ENCODE peak calls at places on chromosomes 3 and 15, in nine cellular contexts. D is uterus; V is psoas muscle; M is transverse colon; S is pancreas; C is lower lobe of right lung; Z is heart left ventricle; I is CD4-positive, alpha-beta memory T cell; W is SJSA1. H is an unnamed sample. For H3K4me1, the result is how much of the 10 kb centered on the place peaks cover.

GRCh38 chr3:121975702-121976302 is 46.2 kb downstream of the ILDR1 start:
- DNase-seq in D (no peak), V (no peak), M (no peak), S (no peak), C (no peak), Z (no peak), I (no peak), W (no peak), H (no peak)

GRCh38 chr15:89462198-89462912 is 34.0 kb downstream of the RHCG start:
- DNase-seq in D (no peak), V (no peak), M (no peak), S (peak), C (no peak), Z (no peak), I (no peak), W (no peak), H (no peak)

GRCh38 chr15:66617137-66618090 is 51.6 kb upstream of the LCTL start:
- DNase-seq in D (peak), V (peak), M (peak), S (peak), C (peak), Z (peak), I (no peak), W (peak), H (no peak)

GRCh38 chr3:109952924-109953323 is 615.6 kb upstream of the DPPA4 start:
- DNase-seq in D (no peak), V (no peak), M (no peak), S (no peak), C (no peak), Z (no peak), I (no peak), W (no peak), H (no peak)

GRCh38 chr15:39154776-39155175 is 426.1 kb upstream of the THBS1 start:
- DNase-seq in D (no peak), V (no peak), M (no peak), S (no peak), C (no peak), Z (no peak), I (no peak), W (no peak), H (no peak)

GRCh38 chr3:177333535-177334495 is 136.5 kb upstream of the TBL1XR1 start:
- DNase-seq in D (no peak), V (peak), M (no peak), S (no peak), C (peak), Z (peak), I (no peak), W (no peak), H (no peak)

GRCh38 chr3:127693336-127693843 is 20.6 kb downstream of the ABTB1 start:
- DNase-seq in D (no peak), V (peak), M (no peak), S (no peak), C (peak), Z (no peak), I (no peak), W (no peak), H (no peak)

GRCh38 chr3:20064796-20065564 is 24.7 kb downstream of the KAT2B start:
- DNase-seq in D (no peak), V (no peak), M (no peak), S (no peak), C (no peak), Z (no peak), I (no peak), W (no peak), H (no peak)

GRCh38 chr15:51281368-51281967 is 56.9 kb downstream of the CYP19A1 start:
- DNase-seq in D (no peak), V (peak), M (peak), S (peak), C (peak), Z (peak), I (no peak), W (peak), H (no peak)

GRCh38 chr3:53230041-53230621 is 25.7 kb downstream of the TKT start:
- DNase-seq in D (no peak), V (no peak), M (no peak), S (no peak), C (peak), Z (no peak), I (no peak), W (no peak), H (no peak)

GRCh38 chr3:196666001-196666867 is 26.7 kb downstream of the NRROS start:
- DNase-seq in D (no peak), V (no peak), M (no peak), S (no peak), C (no peak), Z (no peak), I (no peak), W (peak), H (no peak)

GRCh38 chr15:31977812-31978662 is 52.3 kb upstream of the CHRNA7 start:
- DNase-seq in D (peak), V (no peak), M (peak), S (peak), C (no peak), Z (peak), I (peak), W (peak), H (peak)

GRCh38 chr3:25589104-25589782 is 75.5 kb downstream of the TOP2B start:
- DNase-seq in D (no peak), V (no peak), M (no peak), S (no peak), C (no peak), Z (no peak), I (no peak), W (no peak), H (no peak)

GRCh38 chr3:177144922-177145321 is 52.4 kb downstream of the TBL1XR1 start:
- DNase-seq in D (no peak), V (no peak), M (no peak), S (no peak), C (no peak), Z (no peak), I (peak), W (no peak), H (no peak)

GRCh38 chr15:89016549-89017041 is 71.7 kb upstream of the ABHD2 start:
- DNase-seq in D (peak), V (peak), M (no peak), S (no peak), C (no peak), Z (peak), I (no peak), W (no peak), H (no peak)

GRCh38 chr15:45662375-45662774 is 27.5 kb downstream of the SQOR start:
- DNase-seq in D (no peak), V (no peak), M (no peak), S (no peak), C (no peak), Z (no peak), I (no peak), W (no peak), H (no peak)

GRCh38 chr3:76585794-76586392 is 454.0 kb upstream of the ROBO2 start:
- DNase-seq in D (no peak), V (no peak), M (no peak), S (no peak), C (no peak), Z (no peak), I (no peak), W (no peak), H (no peak)

GRCh38 chr15:52730163-52730562 is 51.0 kb upstream of the ATOSA start:
- DNase-seq in D (no peak), V (no peak), M (no peak), S (no peak), C (no peak), Z (no peak), I (peak), W (no peak), H (peak)

GRCh38 chr15:60799885-60800728 is 321.2 kb upstream of the ICE2 start:
- DNase-seq in D (no peak), V (no peak), M (no peak), S (no peak), C (no peak), Z (no peak), I (peak), W (no peak), H (peak)

GRCh38 chr15:72182673-72183072 is 14.9 kb downstream of the GRAMD2A start:
- DNase-seq in D (no peak), V (no peak), M (no peak), S (no peak), C (no peak), Z (no peak), I (no peak), W (no peak), H (no peak)

GRCh38 chr15:99359760-99360159 is 108.5 kb downstream of the LRRC28 start:
- DNase-seq in D (no peak), V (no peak), M (no peak), S (no peak), C (no peak), Z (no peak), I (no peak), W (no peak), H (no peak)

GRCh38 chr15:51726302-51727073 is 11.0 kb downstream of the LYSMD2 start:
- DNase-seq in D (peak), V (peak), M (peak), S (no peak), C (no peak), Z (peak), I (no peak), W (peak), H (peak)

GRCh38 chr3:4036046-4036445 is 236.8 kb downstream of the LRRN1 start:
- DNase-seq in D (no peak), V (no peak), M (no peak), S (no peak), C (no peak), Z (no peak), I (no peak), W (no peak), H (no peak)

GRCh38 chr15:67082007-67082536 is 16.7 kb downstream of the SMAD3 start:
- DNase-seq in D (no peak), V (no peak), M (peak), S (peak), C (peak), Z (no peak), I (peak), W (no peak), H (no peak)

GRCh38 chr3:127746400-127747057 is 73.8 kb downstream of the ABTB1 start:
- DNase-seq in D (no peak), V (no peak), M (peak), S (no peak), C (no peak), Z (peak), I (no peak), W (peak), H (no peak)

GRCh38 chr3:46811615-46812236 is 51.5 kb downstream of the MYL3 start:
- DNase-seq in D (no peak), V (no peak), M (no peak), S (peak), C (peak), Z (no peak), I (no peak), W (no peak), H (no peak)

GRCh38 chr3:121768452-121768851 is 18.9 kb upstream of the GOLGB1 start:
- DNase-seq in D (no peak), V (no peak), M (no peak), S (no peak), C (no peak), Z (no peak), I (no peak), W (no peak), H (no peak)

GRCh38 chr3:183008799-183009198 is 28.5 kb upstream of the DCUN1D1 start:
- DNase-seq in D (no peak), V (no peak), M (no peak), S (no peak), C (no peak), Z (no peak), I (no peak), W (no peak), H (no peak)

GRCh38 chr15:63970723-63971426 is 75.4 kb downstream of the DAPK2 start:
- DNase-seq in D (no peak), V (no peak), M (no peak), S (no peak), C (no peak), Z (no peak), I (peak), W (peak), H (no peak)

GRCh38 chr3:127448161-127448561 is 142.4 kb downstream of the TPRA1 start:
- DNase-seq in D (no peak), V (no peak), M (no peak), S (no peak), C (no peak), Z (peak), I (no peak), W (no peak), H (no peak)

GRCh38 chr3:53083949-53084309 is 38.1 kb upstream of the SFMBT1 start:
- DNase-seq in D (no peak), V (no peak), M (no peak), S (no peak), C (no peak), Z (no peak), I (no peak), W (no peak), H (no peak)

GRCh38 chr3:42180901-42181300 is 85.1 kb downstream of the CCK start:
- DNase-seq in D (no peak), V (no peak), M (peak), S (no peak), C (no peak), Z (no peak), I (no peak), W (no peak), H (no peak)

GRCh38 chr3:126031981-126032471 is 51.9 kb downstream of the SLC41A3 start:
- DNase-seq in D (peak), V (no peak), M (no peak), S (no peak), C (no peak), Z (peak), I (no peak), W (peak), H (no peak)

GRCh38 chr3:10520118-10520517 is 14.7 kb upstream of the ATP2B2 start:
- DNase-seq in D (no peak), V (no peak), M (no peak), S (no peak), C (no peak), Z (peak), I (no peak), W (no peak), H (no peak)

GRCh38 chr3:81910244-81910852 is 148.9 kb upstream of the GBE1 start:
- DNase-seq in D (no peak), V (no peak), M (no peak), S (peak), C (no peak), Z (no peak), I (peak), W (no peak), H (no peak)

GRCh38 chr15:29920515-29920914 is 98.2 kb upstream of the TJP1 start:
- DNase-seq in D (peak), V (no peak), M (no peak), S (peak), C (peak), Z (no peak), I (no peak), W (no peak), H (no peak)

GRCh38 chr15:29917600-29918597 is 95.6 kb upstream of the TJP1 start:
- DNase-seq in D (no peak), V (no peak), M (no peak), S (no peak), C (no peak), Z (no peak), I (no peak), W (peak), H (no peak)

GRCh38 chr15:29919380-29919881 is 97.2 kb upstream of the TJP1 start:
- DNase-seq in D (no peak), V (no peak), M (no peak), S (no peak), C (no peak), Z (no peak), I (no peak), W (no peak), H (no peak)

GRCh38 chr15:29922191-29922590 is 99.9 kb upstream of the TJP1 start:
- DNase-seq in D (no peak), V (no peak), M (no peak), S (no peak), C (no peak), Z (no peak), I (no peak), W (no peak), H (no peak)

GRCh38 chr15:29921130-29921601 is 98.9 kb upstream of the TJP1 start:
- DNase-seq in D (no peak), V (no peak), M (no peak), S (no peak), C (no peak), Z (no peak), I (no peak), W (no peak), H (no peak)
- H3K4me1 ChIP-seq in D (under half), V (under half), M (under half), S (under half), C (under half), Z (under half), I (under half), W (half or more), H (under half)

GRCh38 chr3:16059081-16059537 is 115.4 kb upstream of the GALNT15 start:
- DNase-seq in D (no peak), V (peak), M (no peak), S (no peak), C (no peak), Z (no peak), I (no peak), W (no peak), H (no peak)

GRCh38 chr3:16056210-16056607 is 118.3 kb upstream of the GALNT15 start:
- DNase-seq in D (no peak), V (peak), M (peak), S (no peak), C (no peak), Z (no peak), I (no peak), W (no peak), H (no peak)

GRCh38 chr3:16059700-16060357 is 114.7 kb upstream of the GALNT15 start:
- DNase-seq in D (no peak), V (no peak), M (no peak), S (no peak), C (no peak), Z (no peak), I (no peak), W (no peak), H (no peak)

GRCh38 chr3:16060358-16060852 is 114.1 kb upstream of the GALNT15 start:
- DNase-seq in D (peak), V (peak), M (peak), S (no peak), C (no peak), Z (no peak), I (no peak), W (peak), H (no peak)

GRCh38 chr3:16058511-16058910 is 116.0 kb upstream of the GALNT15 start:
- DNase-seq in D (no peak), V (no peak), M (no peak), S (no peak), C (no peak), Z (no peak), I (no peak), W (no peak), H (no peak)
- H3K4me1 ChIP-seq in D (under half), V (half or more), M (under half), S (under half), C (under half), Z (under half), I (under half), W (half or more), H (under half)

DNA sequence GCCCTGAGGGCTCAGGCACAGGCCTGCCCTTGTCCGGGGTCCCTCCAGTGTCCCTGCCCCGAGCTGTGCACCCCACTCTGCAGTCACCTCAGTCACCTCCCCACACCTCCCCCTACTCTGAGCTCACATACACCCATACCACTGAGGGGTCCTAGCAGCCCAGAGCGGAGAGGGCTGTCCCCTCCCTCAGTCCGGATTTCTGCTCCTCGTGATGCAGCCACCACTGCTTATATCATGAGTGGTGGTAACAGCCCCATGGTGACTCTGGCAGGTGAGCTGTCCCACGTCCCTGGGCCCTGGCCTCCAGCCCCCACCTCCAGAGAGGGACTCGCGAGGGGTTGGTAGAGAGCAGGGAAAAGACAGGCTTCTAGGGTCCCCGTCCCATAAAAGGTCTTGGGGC is 8.0 kb downstream of the CSPG4 start:
- DNase-seq in D (no peak), V (no peak), M (no peak), S (no peak), C (no peak), Z (no peak), I (no peak), W (no peak), H (no peak)
- H3K4me1 ChIP-seq in D (under half), V (under half), M (under half), S (under half), C (under half), Z (under half), I (under half), W (under half), H (under half)

DNA sequence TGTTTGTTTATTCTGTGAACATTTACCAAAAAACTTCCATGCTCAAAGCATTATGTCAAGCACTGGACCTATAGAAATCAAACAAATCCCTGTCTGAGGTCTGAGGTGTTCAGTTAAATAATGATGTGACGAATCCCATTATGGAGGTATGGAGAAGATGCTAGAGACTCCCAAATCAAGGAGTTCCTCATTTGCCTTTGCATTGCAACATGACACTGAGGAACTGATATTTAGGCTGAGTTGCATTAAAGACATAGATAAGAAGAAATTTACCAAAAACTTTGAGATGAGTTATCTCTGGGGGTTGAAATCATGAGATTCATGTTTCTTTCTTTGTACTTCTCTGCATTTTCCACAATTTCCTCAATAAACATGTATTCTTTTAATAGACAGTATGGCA is 16.0 kb downstream of the CD200 start:
- DNase-seq in D (no peak), V (no peak), M (no peak), S (no peak), C (no peak), Z (no peak), I (no peak), W (no peak), H (no peak)
- H3K4me1 ChIP-seq in D (under half), V (under half), M (under half), S (under half), C (under half), Z (under half), I (under half), W (under half), H (under half)

GRCh38 chr3:100105536-100105935 is 8.8 kb downstream of the FILIP1L start:
- DNase-seq in D (no peak), V (no peak), M (no peak), S (no peak), C (no peak), Z (no peak), I (no peak), W (no peak), H (no peak)
- H3K4me1 ChIP-seq in D (under half), V (half or more), M (under half), S (under half), C (under half), Z (under half), I (under half), W (under half), H (under half)

GRCh38 chr3:50623840-50624474 is 7.0 kb downstream of the MAPKAPK3 start:
- DNase-seq in D (no peak), V (no peak), M (no peak), S (no peak), C (no peak), Z (no peak), I (no peak), W (no peak), H (peak)

GRCh38 chr3:50624634-50625033 is 7.7 kb downstream of the MAPKAPK3 start:
- DNase-seq in D (no peak), V (no peak), M (no peak), S (no peak), C (no peak), Z (no peak), I (no peak), W (no peak), H (no peak)

GRCh38 chr3:50626406-50626805 is 9.5 kb downstream of the MAPKAPK3 start:
- DNase-seq in D (no peak), V (no peak), M (no peak), S (no peak), C (no peak), Z (no peak), I (no peak), W (no peak), H (no peak)

GRCh38 chr3:50625879-50626182 is 8.9 kb downstream of the MAPKAPK3 start:
- DNase-seq in D (no peak), V (peak), M (no peak), S (no peak), C (no peak), Z (no peak), I (no peak), W (no peak), H (no peak)

DNA sequence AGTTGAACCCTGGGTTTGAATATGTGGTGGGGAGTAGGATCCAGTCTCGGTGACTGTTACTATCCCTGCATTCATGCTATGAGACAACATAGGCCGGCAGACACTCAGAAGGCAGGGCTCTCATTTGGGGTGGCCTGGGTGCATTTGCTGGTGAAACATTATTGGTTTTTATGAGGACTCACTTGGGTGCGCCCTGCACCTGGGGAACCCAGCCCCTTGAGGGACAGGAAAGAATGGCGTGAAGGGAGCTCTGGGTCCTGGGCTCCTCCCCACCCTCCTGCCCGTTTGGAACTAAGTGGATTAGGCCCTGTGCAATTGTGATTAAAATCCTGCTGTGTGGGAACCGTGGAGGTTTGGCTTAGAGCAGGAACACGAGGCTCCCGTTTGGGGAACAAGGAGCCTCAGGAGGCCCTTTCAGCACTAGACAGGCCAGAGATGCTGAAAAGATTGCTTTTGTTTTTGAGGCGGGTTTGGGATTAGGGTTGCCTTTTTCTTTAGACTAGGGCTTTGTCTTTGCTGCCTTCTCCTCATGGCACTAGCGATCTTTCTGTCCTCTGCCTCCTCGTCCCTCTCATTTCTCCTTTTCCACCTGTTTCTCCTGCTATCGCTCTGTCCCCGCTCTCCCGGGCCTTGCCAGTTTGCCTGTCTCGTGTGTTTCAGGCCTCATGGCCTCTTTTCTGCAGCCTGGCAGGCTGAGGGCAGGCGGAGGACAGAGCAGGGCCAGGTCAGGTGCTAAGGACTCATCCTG is 8.4 kb downstream of the MAPKAPK3 start:
- DNase-seq in D (no peak), V (no peak), M (no peak), S (no peak), C (no peak), Z (no peak), I (no peak), W (no peak), H (no peak)
- H3K4me1 ChIP-seq in D (under half), V (half or more), M (under half), S (under half), C (half or more), Z (half or more), I (half or more), W (under half), H (half or more)

H was measured in CD8-positive, alpha-beta T cell.